ENCODE peak calls at places on chromosomes 13 and 19, in eight cellular contexts. B, U, I, Y, K, Q, L and Z are unnamed samples.
A peak's percentile ranks its signal among the peaks of the same experiment; 100 is the strongest.

GRCh38 chr19:1070931-1071791 is 4.2 kb downstream of the ARHGAP45 start:
- DNase-seq in B (no peak), U (no peak), I (no peak), Y (peak; percentile 80), K (no peak), Q (peak; percentile 65), L (no peak), Z (no peak)

GRCh38 chr13:48266967-48267639 is 34.1 kb downstream of the ITM2B start:
- DNase-seq in B (no peak), U (peak; percentile 6), I (no peak), Y (no peak), K (no peak), Q (no peak), L (no peak), Z (no peak)

GRCh38 chr13:111423168-111423785 is 102.8 kb downstream of the TEX29 start:
- DNase-seq in B (no peak), U (no peak), I (no peak), Y (no peak), K (peak; percentile 37), Q (no peak), L (no peak), Z (no peak)

GRCh38 chr19:8158411-8159074 is 9.2 kb upstream of the FBN3 start:
- DNase-seq in B (peak; percentile 89), U (peak; percentile 79), I (no peak), Y (peak; percentile 97), K (peak; percentile 75), Q (no peak), L (peak; percentile 55), Z (peak; percentile 40)

GRCh38 chr19:40221858-40222619 is 3.9 kb upstream of the TTC9B start:
- DNase-seq in B (peak; percentile 81), U (peak; percentile 90), I (peak; percentile 55), Y (peak; percentile 95), K (peak; percentile 84), Q (peak; percentile 90), L (peak; percentile 77), Z (peak; percentile 48)

GRCh38 chr19:47450478-47450877 is 21.2 kb downstream of the SLC8A2 start:
- DNase-seq in B (no peak), U (no peak), I (no peak), Y (no peak), K (no peak), Q (no peak), L (no peak), Z (no peak)

GRCh38 chr19:4970558-4971423 is 1.9 kb downstream of the KDM4B start:
- DNase-seq in B (no peak), U (no peak), I (no peak), Y (peak; percentile 40), K (no peak), Q (peak; percentile 72), L (peak; percentile 46), Z (no peak)

GRCh38 chr19:19402656-19403372 is 2.7 kb upstream of the GATAD2A start:
- DNase-seq in B (no peak), U (no peak), I (no peak), Y (no peak), K (no peak), Q (no peak), L (no peak), Z (no peak)

GRCh38 chr13:59047546-59047945 is 1116.2 kb downstream of the DIAPH3 start:
- DNase-seq in B (no peak), U (no peak), I (no peak), Y (peak; percentile 7), K (no peak), Q (no peak), L (no peak), Z (no peak)

GRCh38 chr19:12997225-12997966 is 2.1 kb downstream of the NFIX start:
- DNase-seq in B (no peak), U (no peak), I (no peak), Y (no peak), K (no peak), Q (no peak), L (no peak), Z (no peak)
- H3K27ac ChIP-seq in B (no peak overlapping the region), U (peak overlapping the region; percentile 51), I (peak overlapping the region; percentile 98), Y (no peak overlapping the region), K (no peak overlapping the region), Q (peak overlapping the region; percentile 97), L (peak overlapping the region; percentile 94), Z (peak overlapping the region; percentile 39)

GRCh38 chr13:30608364-30608763 is 9.4 kb upstream of the USPL1 start:
- DNase-seq in B (no peak), U (no peak), I (no peak), Y (no peak), K (no peak), Q (no peak), L (no peak), Z (no peak)
- H3K27ac ChIP-seq in B (peak overlapping the region; percentile 34), U (no peak overlapping the region), I (no peak overlapping the region), Y (no peak overlapping the region), K (no peak overlapping the region), Q (no peak overlapping the region), L (no peak overlapping the region), Z (peak overlapping the region; percentile 9)

DNA sequence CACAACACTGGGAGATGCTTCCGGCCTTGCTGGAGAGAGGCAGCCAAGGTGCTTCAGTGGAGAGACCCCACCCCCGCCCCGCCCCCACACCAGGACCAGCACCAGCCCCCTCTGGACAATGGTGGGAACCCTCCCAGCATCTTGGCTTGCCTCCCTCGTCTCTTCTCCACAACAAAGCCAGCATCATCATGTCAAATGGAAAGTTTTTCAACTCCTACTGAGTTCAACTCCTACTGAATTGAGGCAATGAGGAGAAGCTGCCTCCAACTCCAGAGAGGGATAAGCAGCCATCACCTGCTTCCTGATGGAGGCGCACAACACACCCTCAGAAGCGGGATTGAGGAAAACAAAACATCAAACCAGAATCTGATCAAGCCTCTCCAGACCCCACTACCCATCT is 12.8 kb downstream of the DEDD2 start:
- DNase-seq in B (no peak), U (no peak), I (no peak), Y (peak; percentile 37), K (no peak), Q (no peak), L (no peak), Z (no peak)
- H3K27ac ChIP-seq in B (no peak overlapping the region), U (no peak overlapping the region), I (no peak overlapping the region), Y (peak overlapping the region; percentile 86), K (no peak overlapping the region), Q (no peak overlapping the region), L (no peak overlapping the region), Z (peak overlapping the region; percentile 12)

DNA sequence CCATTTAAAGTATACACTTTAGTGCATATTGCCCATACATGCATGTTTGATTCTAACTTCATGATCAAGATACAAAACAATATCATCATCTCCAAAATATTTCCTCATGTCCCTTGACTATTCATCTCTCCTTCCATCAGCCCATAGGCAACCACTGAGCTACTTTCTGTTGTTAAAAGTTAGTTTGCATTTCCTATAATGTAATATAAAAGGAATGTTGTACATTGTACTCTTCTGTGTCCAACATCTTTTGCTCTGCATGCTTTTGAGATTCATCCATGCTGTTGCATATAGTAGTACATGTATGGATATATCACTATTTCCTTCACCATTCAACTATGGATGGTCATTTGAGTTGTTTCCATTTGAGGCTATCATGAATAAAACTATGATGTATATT is 74.7 kb downstream of the ITGBL1 start:
- DNase-seq in B (no peak), U (peak; percentile 36), I (no peak), Y (no peak), K (no peak), Q (no peak), L (no peak), Z (no peak)
- H3K27ac ChIP-seq in B (no peak overlapping the region), U (no peak overlapping the region), I (no peak overlapping the region), Y (no peak overlapping the region), K (no peak overlapping the region), Q (no peak overlapping the region), L (no peak overlapping the region), Z (no peak overlapping the region)